ENCODE peak calls at places on chromosomes 11 and 22, in four cellular contexts. H is stimulated activated CD4-positive, alpha-beta T cell treated with anti-CD3 and anti-CD28 coated beads, Interleukin-2, amount 100 ng/mL, for 24 hours; E is lower lobe of right lung; L is H9. Y is an unnamed sample.
A peak's percentile ranks its signal among the peaks of the same experiment; 100 is the strongest.

GRCh38 chr11:119626197-119626909 is 102.6 kb downstream of the NECTIN1 start:
- DNase-seq in H (no peak), E (no peak), L (peak; percentile 32), Y (no peak)

GRCh38 chr11:64034411-64034811 is 1.3 kb upstream of the FLRT1 start:
- DNase-seq in H (no peak), E (no peak), L (peak; percentile 71), Y (no peak)

GRCh38 chr11:30545507-30545906 is 40.6 kb downstream of the MPPED2 start:
- DNase-seq in H (no peak), E (no peak), L (no peak), Y (no peak)

GRCh38 chr22:36296690-36297089 is 43.8 kb downstream of the APOL1 start:
- DNase-seq in H (no peak), E (no peak), L (no peak), Y (no peak)

GRCh38 chr11:8262552-8263108 is 1.0 kb downstream of the LMO1 start:
- DNase-seq in H (no peak), E (peak; percentile 49), L (peak; percentile 74), Y (peak; percentile 23)

GRCh38 chr22:17972385-17973181 is 51.8 kb downstream of the MICAL3 start:
- DNase-seq in H (no peak), E (no peak), L (no peak), Y (no peak)

GRCh38 chr22:36744413-36744765 is 31.5 kb downstream of the IFT27 start:
- DNase-seq in H (no peak), E (no peak), L (no peak), Y (no peak)

GRCh38 chr11:117438371-117439000 is 110.8 kb downstream of the CEP164 start:
- DNase-seq in H (peak; percentile 43), E (no peak), L (no peak), Y (no peak)

GRCh38 chr11:18100926-18101656 is 4.8 kb downstream of the SAAL1 start:
- DNase-seq in H (no peak), E (no peak), L (no peak), Y (peak; percentile 28)

GRCh38 chr22:35480143-35480542 is 60.5 kb upstream of the RASD2 start:
- DNase-seq in H (no peak), E (no peak), L (peak; percentile 13), Y (peak; percentile 18)

GRCh38 chr11:122309262-122309925 is 193.4 kb upstream of the BLID start:
- DNase-seq in H (no peak), E (no peak), L (no peak), Y (no peak)

GRCh38 chr11:47137476-47137875 is 39.2 kb downstream of the ARFGAP2 start:
- DNase-seq in H (no peak), E (no peak), L (no peak), Y (no peak)

GRCh38 chr22:29309332-29310064 is 3.0 kb downstream of the GAS2L1 start:
- DNase-seq in H (no peak), E (peak; percentile 62), L (no peak), Y (no peak)

GRCh38 chr11:35418282-35418846 is 994 bp downstream of the SLC1A2 start:
- DNase-seq in H (no peak), E (peak; percentile 50), L (peak; percentile 72), Y (no peak)

GRCh38 chr11:60370811-60371297 is 7.5 kb upstream of the MS4A7 start:
- DNase-seq in H (no peak), E (no peak), L (no peak), Y (no peak)

GRCh38 chr22:44363214-44363979 is 50.6 kb upstream of the SHISAL1 start:
- DNase-seq in H (no peak), E (peak; percentile 81), L (no peak), Y (no peak)

GRCh38 chr11:103202048-103202651 is 92.9 kb downstream of the DYNC2H1 start:
- DNase-seq in H (no peak), E (no peak), L (no peak), Y (no peak)

GRCh38 chr22:27531782-27532530 is 269.6 kb downstream of the MN1 start:
- DNase-seq in H (no peak), E (no peak), L (no peak), Y (no peak)

GRCh38 chr22:49420651-49421050 is 407.0 kb downstream of the BRD1 start:
- DNase-seq in H (no peak), E (no peak), L (no peak), Y (no peak)

GRCh38 chr11:121535122-121535796 is 82.5 kb upstream of the SORL1-AS1 start:
- DNase-seq in H (no peak), E (no peak), L (no peak), Y (no peak)

GRCh38 chr11:19813158-19813879 is 100.7 kb downstream of the NAV2 start:
- DNase-seq in H (no peak), E (no peak), L (no peak), Y (no peak)

GRCh38 chr22:23036684-23037428 is 33.5 kb upstream of the GNAZ start:
- DNase-seq in H (no peak), E (no peak), L (no peak), Y (no peak)

GRCh38 chr22:49866646-49867045 is 13.0 kb downstream of the ZBED4 start:
- DNase-seq in H (no peak), E (no peak), L (no peak), Y (no peak)

GRCh38 chr11:118206612-118207031 is 18.2 kb downstream of the JAML start:
- DNase-seq in H (no peak), E (peak; percentile 49), L (no peak), Y (no peak)

GRCh38 chr11:85464283-85464682 is 162.9 kb downstream of the DLG2 start:
- DNase-seq in H (no peak), E (no peak), L (no peak), Y (no peak)

GRCh38 chr11:109264128-109264527 is 157.9 kb upstream of the C11orf87 start:
- DNase-seq in H (no peak), E (no peak), L (no peak), Y (no peak)

GRCh38 chr11:95674669-95675358 is 114.8 kb downstream of the FAM76B start:
- DNase-seq in H (peak; percentile 50), E (no peak), L (no peak), Y (no peak)

GRCh38 chr11:10725114-10725906 is 25.7 kb upstream of the CTR9 start:
- DNase-seq in H (peak; percentile 28), E (no peak), L (no peak), Y (peak; percentile 16)

GRCh38 chr22:50057868-50058311 is at the start of gene TTLL8:
- DNase-seq in H (no peak), E (no peak), L (peak; percentile 24), Y (no peak)

GRCh38 chr11:23310276-23310675 is 450.0 kb upstream of the CCDC179 start:
- DNase-seq in H (no peak), E (no peak), L (no peak), Y (no peak)

GRCh38 chr11:119222308-119222707 is 16.2 kb downstream of the CBL start:
- DNase-seq in H (no peak), E (no peak), L (no peak), Y (no peak)

GRCh38 chr11:77130763-77131513 is 2.9 kb downstream of the MYO7A start:
- DNase-seq in H (no peak), E (no peak), L (no peak), Y (no peak)

GRCh38 chr11:43518407-43519165 is 159.9 kb downstream of the TTC17 start:
- DNase-seq in H (no peak), E (no peak), L (no peak), Y (no peak)

GRCh38 chr22:45587638-45588481 is 83.8 kb upstream of the ATXN10 start:
- DNase-seq in H (no peak), E (peak; percentile 12), L (no peak), Y (no peak)

GRCh38 chr22:26656896-26657851 is at the start of gene MIAT:
- DNase-seq in H (peak; percentile 74), E (peak; percentile 59), L (peak; percentile 79), Y (peak; percentile 29)

Y was measured in stimulated activated naive B cell treated with anti-CD40 and anti-IgM and Interleukin-4, amounts not matched to agents 10 μg/mL and 1 μg/mL and 100 μg/mL, for 72 hours.